ENCODE peak calls at places on chromosome X, in nine cellular contexts. One of them, this sample, is unnamed.

GRCh38 chrX:109036624-109037023 is 300.3 kb upstream of the IRS4 start:
- DNase-seq in tibial artery: no peak
- DNase-seq in colonic mucosa: no peak
- DNase-seq in choroid plexus epithelial cell: no peak
- DNase-seq in mucosa of descending colon: no peak
- DNase-seq in WERI-Rb-1: no peak
- DNase-seq in CD4-positive, alpha-beta T cell: no peak
- DNase-seq in cardiac fibroblast: no peak
- DNase-seq in H1: no peak
- DNase-seq in this sample: no peak

GRCh38 chrX:1491851-1492349 is 39.2 kb upstream of the ASMTL start:
- DNase-seq in tibial artery: no peak
- DNase-seq in colonic mucosa: no peak
- DNase-seq in choroid plexus epithelial cell: peak; percentile 11
- DNase-seq in mucosa of descending colon: no peak
- DNase-seq in WERI-Rb-1: peak; percentile 48
- DNase-seq in CD4-positive, alpha-beta T cell: peak; percentile 38
- DNase-seq in cardiac fibroblast: no peak
- DNase-seq in H1: no peak
- DNase-seq in this sample: peak; percentile 85

GRCh38 chrX:71652405-71652804 is 14.9 kb upstream of the LOC101059915 start:
- DNase-seq in tibial artery: peak; percentile 23
- DNase-seq in colonic mucosa: peak; percentile 65
- DNase-seq in choroid plexus epithelial cell: peak; percentile 72
- DNase-seq in mucosa of descending colon: peak; percentile 70
- DNase-seq in WERI-Rb-1: peak; percentile 50
- DNase-seq in CD4-positive, alpha-beta T cell: peak; percentile 49
- DNase-seq in cardiac fibroblast: peak; percentile 64
- DNase-seq in H1: no peak
- DNase-seq in this sample: peak; percentile 46

GRCh38 chrX:123993326-123993725 is 31.8 kb downstream of the STAG2 start:
- DNase-seq in tibial artery: no peak
- DNase-seq in colonic mucosa: no peak
- DNase-seq in choroid plexus epithelial cell: peak; percentile 63
- DNase-seq in mucosa of descending colon: no peak
- DNase-seq in WERI-Rb-1: no peak
- DNase-seq in CD4-positive, alpha-beta T cell: no peak
- DNase-seq in cardiac fibroblast: peak; percentile 49
- DNase-seq in H1: no peak
- DNase-seq in this sample: no peak

GRCh38 chrX:16160729-16161128 is 6.6 kb upstream of the MAGEB17 start:
- DNase-seq in tibial artery: no peak
- DNase-seq in colonic mucosa: no peak
- DNase-seq in choroid plexus epithelial cell: peak; percentile 54
- DNase-seq in mucosa of descending colon: no peak
- DNase-seq in WERI-Rb-1: no peak
- DNase-seq in CD4-positive, alpha-beta T cell: no peak
- DNase-seq in cardiac fibroblast: peak; percentile 40
- DNase-seq in H1: no peak
- DNase-seq in this sample: no peak

GRCh38 chrX:49761481-49761880 is 65.7 kb upstream of the PAGE1 start:
- DNase-seq in tibial artery: no peak
- DNase-seq in colonic mucosa: no peak
- DNase-seq in choroid plexus epithelial cell: peak; percentile 41
- DNase-seq in mucosa of descending colon: peak; percentile 10
- DNase-seq in WERI-Rb-1: no peak
- DNase-seq in CD4-positive, alpha-beta T cell: no peak
- DNase-seq in cardiac fibroblast: peak; percentile 12
- DNase-seq in H1: no peak
- DNase-seq in this sample: peak; percentile 16

GRCh38 chrX:40172169-40172979 is 74.6 kb upstream of the BCOR start:
- DNase-seq in tibial artery: peak; percentile 79
- DNase-seq in colonic mucosa: peak; percentile 69
- DNase-seq in choroid plexus epithelial cell: peak; percentile 65
- DNase-seq in mucosa of descending colon: peak; percentile 68
- DNase-seq in WERI-Rb-1: peak; percentile 21
- DNase-seq in CD4-positive, alpha-beta T cell: no peak
- DNase-seq in cardiac fibroblast: peak; percentile 63
- DNase-seq in H1: no peak
- DNase-seq in this sample: peak; percentile 27

GRCh38 chrX:39242187-39242586 is 440.9 kb downstream of the MID1IP1 start:
- DNase-seq in tibial artery: no peak
- DNase-seq in colonic mucosa: peak; percentile 64
- DNase-seq in choroid plexus epithelial cell: peak; percentile 36
- DNase-seq in mucosa of descending colon: peak; percentile 71
- DNase-seq in WERI-Rb-1: peak; percentile 45
- DNase-seq in CD4-positive, alpha-beta T cell: peak; percentile 3
- DNase-seq in cardiac fibroblast: peak; percentile 11
- DNase-seq in H1: no peak
- DNase-seq in this sample: peak; percentile 23

GRCh38 chrX:44733931-44734330 is 109.9 kb upstream of the DUSP21 start:
- DNase-seq in tibial artery: no peak
- DNase-seq in colonic mucosa: no peak
- DNase-seq in choroid plexus epithelial cell: no peak
- DNase-seq in mucosa of descending colon: no peak
- DNase-seq in WERI-Rb-1: no peak
- DNase-seq in CD4-positive, alpha-beta T cell: no peak
- DNase-seq in cardiac fibroblast: no peak
- DNase-seq in H1: no peak
- DNase-seq in this sample: no peak

GRCh38 chrX:100512471-100512870 is 72.3 kb upstream of the TNMD start:
- DNase-seq in tibial artery: no peak
- DNase-seq in colonic mucosa: no peak
- DNase-seq in choroid plexus epithelial cell: peak; percentile 26
- DNase-seq in mucosa of descending colon: no peak
- DNase-seq in WERI-Rb-1: no peak
- DNase-seq in CD4-positive, alpha-beta T cell: no peak
- DNase-seq in cardiac fibroblast: peak; percentile 17
- DNase-seq in H1: no peak
- DNase-seq in this sample: peak; percentile 2

GRCh38 chrX:39974228-39974627 is 123.5 kb downstream of the BCOR start:
- DNase-seq in tibial artery: no peak
- DNase-seq in colonic mucosa: no peak
- DNase-seq in choroid plexus epithelial cell: no peak
- DNase-seq in mucosa of descending colon: no peak
- DNase-seq in WERI-Rb-1: peak; percentile 35
- DNase-seq in CD4-positive, alpha-beta T cell: no peak
- DNase-seq in cardiac fibroblast: no peak
- DNase-seq in H1: no peak
- DNase-seq in this sample: no peak

GRCh38 chrX:99901091-99901490 is 509.0 kb downstream of the PCDH19 start:
- DNase-seq in tibial artery: no peak
- DNase-seq in colonic mucosa: no peak
- DNase-seq in choroid plexus epithelial cell: no peak
- DNase-seq in mucosa of descending colon: no peak
- DNase-seq in WERI-Rb-1: no peak
- DNase-seq in CD4-positive, alpha-beta T cell: no peak
- DNase-seq in cardiac fibroblast: no peak
- DNase-seq in H1: no peak
- DNase-seq in this sample: no peak

GRCh38 chrX:34868633-34869032 is 74.0 kb upstream of the FAM47B start:
- DNase-seq in tibial artery: no peak
- DNase-seq in colonic mucosa: no peak
- DNase-seq in choroid plexus epithelial cell: no peak
- DNase-seq in mucosa of descending colon: no peak
- DNase-seq in WERI-Rb-1: no peak
- DNase-seq in CD4-positive, alpha-beta T cell: no peak
- DNase-seq in cardiac fibroblast: no peak
- DNase-seq in H1: no peak
- DNase-seq in this sample: no peak

GRCh38 chrX:71556026-71556425 is 22.2 kb upstream of the GCNA start:
- DNase-seq in tibial artery: no peak
- DNase-seq in colonic mucosa: no peak
- DNase-seq in choroid plexus epithelial cell: no peak
- DNase-seq in mucosa of descending colon: no peak
- DNase-seq in WERI-Rb-1: no peak
- DNase-seq in CD4-positive, alpha-beta T cell: no peak
- DNase-seq in cardiac fibroblast: no peak
- DNase-seq in H1: no peak
- DNase-seq in this sample: no peak

GRCh38 chrX:148555101-148555500 is 54.7 kb downstream of the AFF2 start:
- DNase-seq in tibial artery: no peak
- DNase-seq in colonic mucosa: no peak
- DNase-seq in choroid plexus epithelial cell: no peak
- DNase-seq in mucosa of descending colon: no peak
- DNase-seq in WERI-Rb-1: peak; percentile 54
- DNase-seq in CD4-positive, alpha-beta T cell: no peak
- DNase-seq in cardiac fibroblast: no peak
- DNase-seq in H1: no peak
- DNase-seq in this sample: no peak

DNA sequence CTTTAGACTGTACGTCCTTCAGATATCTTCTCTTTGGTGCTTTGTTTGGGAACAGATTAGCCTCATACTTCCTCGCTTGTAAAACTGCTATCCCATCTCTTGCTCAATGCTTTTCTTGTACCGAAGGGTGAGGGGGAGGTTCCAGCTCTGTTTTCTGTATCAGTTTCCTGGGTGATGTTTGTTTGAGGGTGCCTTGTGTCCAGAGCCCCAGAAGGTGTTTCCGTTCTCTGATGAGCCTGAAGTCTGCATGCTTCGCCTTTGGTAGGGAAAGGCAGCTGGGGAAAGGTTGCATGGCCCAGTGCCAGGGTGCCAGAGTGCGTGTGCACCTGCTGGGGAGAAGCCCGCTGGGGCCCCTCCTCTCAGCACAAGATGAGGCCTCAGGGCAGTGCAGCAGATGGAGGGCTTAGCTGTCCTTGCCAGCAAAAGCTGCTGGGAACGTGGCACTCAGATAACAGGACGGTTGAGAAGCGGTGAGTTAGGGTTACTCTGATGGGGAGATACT is 73.7 kb downstream of the TBL1X start:
- DNase-seq in tibial artery: no peak
- DNase-seq in colonic mucosa: peak; percentile 44
- DNase-seq in choroid plexus epithelial cell: peak; percentile 39
- DNase-seq in mucosa of descending colon: peak; percentile 35
- DNase-seq in WERI-Rb-1: peak; percentile 55
- DNase-seq in CD4-positive, alpha-beta T cell: no peak
- DNase-seq in cardiac fibroblast: no peak
- DNase-seq in H1: no peak
- DNase-seq in this sample: no peak
- TF ChIP-seq CTCF in tibial artery: no peak
- TF ChIP-seq CTCF in colonic mucosa: no peak
- TF ChIP-seq CTCF in choroid plexus epithelial cell: no peak
- TF ChIP-seq CTCF in mucosa of descending colon: no peak
- TF ChIP-seq CTCF in WERI-Rb-1: no peak
- TF ChIP-seq CTCF in CD4-positive, alpha-beta T cell: no peak
- TF ChIP-seq CTCF in cardiac fibroblast: no peak
- TF ChIP-seq CTCF in H1: no peak
- TF ChIP-seq CTCF in this sample: no peak

GRCh38 chrX:32678487-32678886 is 532.9 kb downstream of the DMD start:
- DNase-seq in tibial artery: no peak
- DNase-seq in colonic mucosa: no peak
- DNase-seq in choroid plexus epithelial cell: no peak
- DNase-seq in mucosa of descending colon: no peak
- DNase-seq in WERI-Rb-1: no peak
- DNase-seq in CD4-positive, alpha-beta T cell: no peak
- DNase-seq in cardiac fibroblast: no peak
- DNase-seq in H1: no peak
- DNase-seq in this sample: no peak

DNA sequence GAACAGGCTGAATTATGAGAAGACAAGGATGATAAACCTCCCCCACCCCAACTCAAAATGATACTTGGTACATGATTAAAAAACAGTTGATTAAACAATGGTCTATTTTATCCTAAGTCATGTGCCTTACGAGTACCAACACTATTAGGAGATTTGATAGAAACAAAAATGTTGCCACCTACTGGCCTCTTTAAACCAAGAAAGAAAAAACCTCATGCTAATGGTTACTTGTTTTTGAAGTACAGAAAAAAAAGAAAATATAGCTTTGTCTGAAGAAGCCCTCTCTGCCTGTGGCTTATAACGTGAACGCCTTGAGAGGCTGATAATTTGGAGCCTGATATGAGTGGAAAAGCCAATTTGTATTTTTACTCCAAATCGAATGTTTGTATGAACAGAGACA is 538.2 kb downstream of the DMD start:
- DNase-seq in tibial artery: no peak
- DNase-seq in colonic mucosa: no peak
- DNase-seq in choroid plexus epithelial cell: peak; percentile 17
- DNase-seq in mucosa of descending colon: no peak
- DNase-seq in WERI-Rb-1: no peak
- DNase-seq in CD4-positive, alpha-beta T cell: no peak
- DNase-seq in cardiac fibroblast: peak; percentile 8
- DNase-seq in H1: no peak
- DNase-seq in this sample: no peak
- TF ChIP-seq CTCF in tibial artery: no peak
- TF ChIP-seq CTCF in colonic mucosa: no peak
- TF ChIP-seq CTCF in choroid plexus epithelial cell: no peak
- TF ChIP-seq CTCF in mucosa of descending colon: no peak
- TF ChIP-seq CTCF in WERI-Rb-1: no peak
- TF ChIP-seq CTCF in CD4-positive, alpha-beta T cell: no peak
- TF ChIP-seq CTCF in cardiac fibroblast: peak; percentile 15
- TF ChIP-seq CTCF in H1: no peak
- TF ChIP-seq CTCF in this sample: no peak

DNA sequence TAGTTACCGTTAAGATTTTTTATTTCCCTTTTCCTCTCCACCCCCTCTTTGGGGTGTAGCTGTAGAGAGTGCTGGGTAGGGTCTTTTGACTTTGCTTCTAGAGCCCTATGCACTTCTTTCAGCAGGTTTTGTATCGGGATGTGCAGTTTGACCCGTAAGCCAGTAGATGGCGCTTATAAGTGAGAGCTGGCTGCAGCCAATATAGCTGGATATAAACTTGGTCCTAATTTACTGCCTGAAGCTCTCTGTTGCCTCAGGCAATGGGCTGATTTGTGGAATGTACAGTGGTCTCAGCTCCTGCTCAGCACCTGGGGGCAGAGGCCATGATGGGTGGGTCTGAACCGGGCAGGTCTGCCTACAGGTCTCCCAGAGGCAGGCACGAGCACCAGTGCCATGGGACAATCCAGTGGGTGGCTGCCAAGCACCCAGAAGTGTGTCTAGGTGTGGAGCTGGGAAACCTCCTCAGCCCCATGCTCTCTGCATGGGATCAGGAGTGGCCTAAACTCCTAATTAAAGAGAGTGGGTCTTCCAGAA is 146.5 kb downstream of the SPANXN1 start:
- DNase-seq in tibial artery: no peak
- DNase-seq in colonic mucosa: no peak
- DNase-seq in choroid plexus epithelial cell: no peak
- DNase-seq in mucosa of descending colon: no peak
- DNase-seq in WERI-Rb-1: no peak
- DNase-seq in CD4-positive, alpha-beta T cell: no peak
- DNase-seq in cardiac fibroblast: no peak
- DNase-seq in H1: no peak
- DNase-seq in this sample: no peak
- TF ChIP-seq CTCF in tibial artery: no peak
- TF ChIP-seq CTCF in colonic mucosa: peak; percentile 31
- TF ChIP-seq CTCF in choroid plexus epithelial cell: peak; percentile 7
- TF ChIP-seq CTCF in mucosa of descending colon: no peak
- TF ChIP-seq CTCF in WERI-Rb-1: peak; percentile 65
- TF ChIP-seq CTCF in CD4-positive, alpha-beta T cell: no peak
- TF ChIP-seq CTCF in cardiac fibroblast: no peak
- TF ChIP-seq CTCF in H1: no peak
- TF ChIP-seq CTCF in this sample: no peak

DNA sequence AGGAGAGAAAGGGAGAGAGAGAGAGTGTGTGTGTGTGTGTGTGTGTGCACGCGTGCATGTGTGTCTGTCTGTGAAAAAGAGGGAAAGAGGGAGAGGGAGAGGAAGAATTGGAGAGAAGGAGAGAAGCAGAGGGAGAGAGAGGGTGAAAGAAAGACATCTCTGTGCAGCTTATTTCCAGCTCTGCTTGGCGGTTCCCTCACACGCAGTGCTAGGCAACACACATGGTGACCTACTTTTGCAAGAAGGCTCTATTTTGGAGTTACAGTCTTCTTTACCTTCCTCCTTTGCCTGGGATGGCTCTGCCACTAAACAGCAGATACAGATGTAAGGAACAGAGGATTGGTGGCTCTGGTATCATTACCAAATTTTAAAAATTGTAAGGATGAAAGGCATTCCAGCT is 40.1 kb downstream of the SLC16A2 start:
- DNase-seq in tibial artery: no peak
- DNase-seq in colonic mucosa: no peak
- DNase-seq in choroid plexus epithelial cell: peak; percentile 13
- DNase-seq in mucosa of descending colon: no peak
- DNase-seq in WERI-Rb-1: no peak
- DNase-seq in CD4-positive, alpha-beta T cell: no peak
- DNase-seq in cardiac fibroblast: no peak
- DNase-seq in H1: no peak
- DNase-seq in this sample: no peak
- TF ChIP-seq CTCF in tibial artery: no peak
- TF ChIP-seq CTCF in colonic mucosa: no peak
- TF ChIP-seq CTCF in choroid plexus epithelial cell: no peak
- TF ChIP-seq CTCF in mucosa of descending colon: no peak
- TF ChIP-seq CTCF in WERI-Rb-1: no peak
- TF ChIP-seq CTCF in CD4-positive, alpha-beta T cell: no peak
- TF ChIP-seq CTCF in cardiac fibroblast: no peak
- TF ChIP-seq CTCF in H1: no peak
- TF ChIP-seq CTCF in this sample: no peak

This sample was measured in GM20000.